ENCODE peak calls at places on chromosomes 3 and 15, in nine cellular contexts. One of them, this sample, is unnamed.

GRCh38 chr15:92164327-92165000 is 229.2 kb upstream of the ST8SIA2 start:
- DNase-seq in Panc1: no peak
- DNase-seq in fibroblast of lung: no peak
- DNase-seq in Peyer's patch: no peak
- DNase-seq in choroid plexus epithelial cell: peak
- DNase-seq in left lung: no peak
- DNase-seq in psoas muscle: no peak
- DNase-seq in uterus: no peak
- DNase-seq in skeletal muscle cell: no peak
- DNase-seq in this sample: peak

GRCh38 chr3:121592856-121593702 is at the start of gene FBXO40:
- DNase-seq in fibroblast of lung: peak
- DNase-seq in skeletal muscle cell: no peak
- DNase-seq in left lung: no peak
- DNase-seq in psoas muscle: peak
- DNase-seq in Peyer's patch: peak
- DNase-seq in Panc1: no peak
- DNase-seq in choroid plexus epithelial cell: peak
- DNase-seq in uterus: no peak
- DNase-seq in this sample: no peak

GRCh38 chr15:89186798-89187197 is 34.6 kb downstream of the RLBP1 start:
- DNase-seq in Panc1: no peak
- DNase-seq in uterus: no peak
- DNase-seq in fibroblast of lung: no peak
- DNase-seq in Peyer's patch: peak
- DNase-seq in left lung: no peak
- DNase-seq in skeletal muscle cell: no peak
- DNase-seq in psoas muscle: no peak
- DNase-seq in choroid plexus epithelial cell: no peak
- DNase-seq in this sample: no peak

GRCh38 chr15:88029696-88030095 is 226.8 kb downstream of the NTRK3 start:
- DNase-seq in skeletal muscle cell: no peak
- DNase-seq in choroid plexus epithelial cell: no peak
- DNase-seq in left lung: no peak
- DNase-seq in psoas muscle: no peak
- DNase-seq in uterus: no peak
- DNase-seq in Panc1: no peak
- DNase-seq in Peyer's patch: no peak
- DNase-seq in fibroblast of lung: no peak
- DNase-seq in this sample: no peak

GRCh38 chr3:59081071-59081470 is 31.2 kb upstream of the CFAP20DC start:
- DNase-seq in Panc1: no peak
- DNase-seq in left lung: no peak
- DNase-seq in choroid plexus epithelial cell: no peak
- DNase-seq in skeletal muscle cell: no peak
- DNase-seq in uterus: no peak
- DNase-seq in Peyer's patch: no peak
- DNase-seq in fibroblast of lung: no peak
- DNase-seq in psoas muscle: no peak
- DNase-seq in this sample: no peak

GRCh38 chr3:148400754-148401153 is 296.9 kb upstream of the AGTR1 start:
- DNase-seq in fibroblast of lung: peak
- DNase-seq in left lung: no peak
- DNase-seq in psoas muscle: no peak
- DNase-seq in choroid plexus epithelial cell: peak
- DNase-seq in skeletal muscle cell: peak
- DNase-seq in uterus: no peak
- DNase-seq in Peyer's patch: no peak
- DNase-seq in Panc1: no peak
- DNase-seq in this sample: peak

GRCh38 chr3:178558637-178559036 is 22.4 kb downstream of the KCNMB2 start:
- DNase-seq in Peyer's patch: no peak
- DNase-seq in left lung: no peak
- DNase-seq in uterus: no peak
- DNase-seq in fibroblast of lung: no peak
- DNase-seq in skeletal muscle cell: no peak
- DNase-seq in psoas muscle: no peak
- DNase-seq in Panc1: no peak
- DNase-seq in choroid plexus epithelial cell: no peak
- DNase-seq in this sample: no peak

GRCh38 chr3:186643493-186643892 is 3.3 kb downstream of the FETUB start:
- DNase-seq in left lung: no peak
- DNase-seq in psoas muscle: no peak
- DNase-seq in fibroblast of lung: no peak
- DNase-seq in Peyer's patch: no peak
- DNase-seq in uterus: no peak
- DNase-seq in skeletal muscle cell: no peak
- DNase-seq in Panc1: no peak
- DNase-seq in choroid plexus epithelial cell: no peak
- DNase-seq in this sample: no peak

GRCh38 chr3:58048301-58048700 is 40.1 kb downstream of the FLNB start:
- DNase-seq in Panc1: no peak
- DNase-seq in choroid plexus epithelial cell: peak
- DNase-seq in psoas muscle: no peak
- DNase-seq in Peyer's patch: no peak
- DNase-seq in fibroblast of lung: no peak
- DNase-seq in uterus: no peak
- DNase-seq in skeletal muscle cell: no peak
- DNase-seq in left lung: peak
- DNase-seq in this sample: no peak

GRCh38 chr15:68204776-68205557 is at the start of gene CALML4:
- DNase-seq in choroid plexus epithelial cell: no peak
- DNase-seq in left lung: peak
- DNase-seq in uterus: peak
- DNase-seq in skeletal muscle cell: no peak
- DNase-seq in Peyer's patch: peak
- DNase-seq in Panc1: no peak
- DNase-seq in psoas muscle: peak
- DNase-seq in fibroblast of lung: peak
- DNase-seq in this sample: no peak

GRCh38 chr3:127761101-127761802 is 61.1 kb downstream of the MGLL start:
- DNase-seq in choroid plexus epithelial cell: no peak
- DNase-seq in Panc1: no peak
- DNase-seq in uterus: no peak
- DNase-seq in fibroblast of lung: no peak
- DNase-seq in left lung: peak
- DNase-seq in psoas muscle: peak
- DNase-seq in skeletal muscle cell: no peak
- DNase-seq in Peyer's patch: no peak
- DNase-seq in this sample: no peak

GRCh38 chr3:52846427-52846983 is 11.7 kb upstream of the MUSTN1 start:
- DNase-seq in fibroblast of lung: no peak
- DNase-seq in skeletal muscle cell: no peak
- DNase-seq in Peyer's patch: no peak
- DNase-seq in left lung: no peak
- DNase-seq in Panc1: no peak
- DNase-seq in psoas muscle: peak
- DNase-seq in uterus: no peak
- DNase-seq in choroid plexus epithelial cell: no peak
- DNase-seq in this sample: no peak

GRCh38 chr3:194306771-194307640 is 44.1 kb downstream of the CPN2 start:
- DNase-seq in uterus: no peak
- DNase-seq in left lung: no peak
- DNase-seq in choroid plexus epithelial cell: no peak
- DNase-seq in fibroblast of lung: no peak
- DNase-seq in psoas muscle: no peak
- DNase-seq in Peyer's patch: peak
- DNase-seq in Panc1: no peak
- DNase-seq in skeletal muscle cell: no peak
- DNase-seq in this sample: no peak

GRCh38 chr3:128410669-128411573 is 55.8 kb downstream of the DNAJB8 start:
- DNase-seq in psoas muscle: no peak
- DNase-seq in uterus: no peak
- DNase-seq in Peyer's patch: no peak
- DNase-seq in Panc1: no peak
- DNase-seq in choroid plexus epithelial cell: no peak
- DNase-seq in skeletal muscle cell: no peak
- DNase-seq in fibroblast of lung: no peak
- DNase-seq in left lung: no peak
- DNase-seq in this sample: no peak

DNA sequence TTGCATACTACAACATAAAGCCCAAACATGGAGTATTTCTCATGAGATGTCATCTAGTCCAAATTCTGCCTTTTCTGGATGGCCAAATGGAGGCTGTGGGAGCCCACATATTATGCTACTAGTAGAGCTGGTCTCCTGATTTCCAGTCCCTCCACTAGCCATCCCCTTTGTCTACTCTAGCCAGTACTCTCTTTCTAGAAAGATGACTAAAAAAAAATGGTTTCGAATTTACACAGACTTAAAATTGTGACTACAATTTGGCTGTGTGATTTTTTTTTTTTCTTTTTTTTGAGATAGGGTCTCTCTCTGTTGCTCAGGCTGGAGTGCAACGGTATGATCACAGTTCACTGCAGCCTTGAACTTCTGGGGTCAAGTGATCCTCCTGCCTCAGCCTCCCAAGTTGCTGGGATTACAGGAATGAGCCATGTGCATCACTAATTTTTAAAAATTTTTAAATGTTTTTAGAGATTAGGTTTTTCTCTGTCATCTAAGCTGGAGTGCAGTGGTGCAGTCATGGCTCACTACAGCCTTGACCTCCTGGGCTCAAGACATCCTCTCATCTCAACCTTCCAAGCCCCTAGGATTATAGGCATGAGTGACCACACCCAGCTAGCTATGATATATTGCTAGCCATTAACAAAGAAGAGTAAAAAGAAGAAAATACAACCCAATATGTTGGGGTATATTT is 273.9 kb downstream of the ADAMTSL3 start:
- DNase-seq in choroid plexus epithelial cell: no peak
- DNase-seq in Panc1: no peak
- DNase-seq in uterus: no peak
- DNase-seq in Peyer's patch: no peak
- DNase-seq in left lung: no peak
- DNase-seq in skeletal muscle cell: no peak
- DNase-seq in fibroblast of lung: no peak
- DNase-seq in psoas muscle: no peak
- DNase-seq in this sample: no peak
- H3K4me3 ChIP-seq in choroid plexus epithelial cell: no peak
- H3K4me3 ChIP-seq in Panc1: no peak
- H3K4me3 ChIP-seq in uterus: no peak
- H3K4me3 ChIP-seq in Peyer's patch: no peak
- H3K4me3 ChIP-seq in left lung: no peak
- H3K4me3 ChIP-seq in skeletal muscle cell: no peak
- H3K4me3 ChIP-seq in fibroblast of lung: no peak
- H3K4me3 ChIP-seq in psoas muscle: no peak
- H3K4me3 ChIP-seq in this sample: no peak

DNA sequence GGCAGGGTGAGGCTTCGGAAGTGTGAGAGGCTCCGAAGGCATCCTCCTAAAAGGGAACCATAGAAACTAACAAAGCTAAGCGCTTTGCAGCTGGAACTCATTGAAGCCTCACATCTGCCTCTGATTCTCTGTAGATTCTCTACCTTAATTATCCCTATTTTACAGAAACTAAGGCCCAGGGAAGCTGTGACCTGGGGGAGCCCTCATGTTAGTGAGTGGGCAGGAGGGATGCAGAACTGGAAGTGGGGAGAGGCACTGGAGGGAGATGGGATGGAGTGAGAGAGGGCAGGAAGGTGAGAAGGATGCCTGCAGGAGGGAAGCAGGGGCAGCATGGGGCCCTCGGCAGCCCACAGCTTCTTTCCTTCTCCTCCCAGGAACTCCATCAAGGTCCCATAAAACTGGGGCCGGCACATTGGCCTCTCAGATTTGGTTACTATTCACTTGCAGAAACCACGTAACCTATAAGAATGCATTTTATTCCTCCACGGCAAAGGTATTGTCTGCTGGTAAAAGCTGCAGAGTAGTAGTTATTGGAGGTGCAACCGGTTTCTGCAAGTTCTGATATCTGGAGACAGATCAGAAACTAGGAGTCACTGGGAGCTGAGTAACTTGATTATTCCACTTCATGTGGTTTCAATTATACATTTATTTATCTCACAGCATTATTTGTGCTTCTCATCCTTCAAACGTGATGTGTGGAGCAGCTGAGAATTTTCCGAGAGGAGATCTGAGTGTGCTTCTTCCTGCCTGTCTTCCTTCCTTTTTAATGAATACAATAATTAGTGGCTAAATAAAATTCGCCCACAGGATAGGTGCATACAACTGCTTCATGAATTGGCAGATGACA is 24.0 kb upstream of the CHCHD6 start:
- DNase-seq in uterus: no peak
- DNase-seq in left lung: no peak
- DNase-seq in Peyer's patch: no peak
- DNase-seq in fibroblast of lung: no peak
- DNase-seq in skeletal muscle cell: no peak
- DNase-seq in choroid plexus epithelial cell: no peak
- DNase-seq in psoas muscle: no peak
- DNase-seq in Panc1: no peak
- DNase-seq in this sample: no peak
- H3K4me3 ChIP-seq in uterus: no peak
- H3K4me3 ChIP-seq in left lung: no peak
- H3K4me3 ChIP-seq in Peyer's patch: no peak
- H3K4me3 ChIP-seq in fibroblast of lung: no peak
- H3K4me3 ChIP-seq in skeletal muscle cell: no peak
- H3K4me3 ChIP-seq in choroid plexus epithelial cell: no peak
- H3K4me3 ChIP-seq in psoas muscle: no peak
- H3K4me3 ChIP-seq in Panc1: no peak
- H3K4me3 ChIP-seq in this sample: no peak

DNA sequence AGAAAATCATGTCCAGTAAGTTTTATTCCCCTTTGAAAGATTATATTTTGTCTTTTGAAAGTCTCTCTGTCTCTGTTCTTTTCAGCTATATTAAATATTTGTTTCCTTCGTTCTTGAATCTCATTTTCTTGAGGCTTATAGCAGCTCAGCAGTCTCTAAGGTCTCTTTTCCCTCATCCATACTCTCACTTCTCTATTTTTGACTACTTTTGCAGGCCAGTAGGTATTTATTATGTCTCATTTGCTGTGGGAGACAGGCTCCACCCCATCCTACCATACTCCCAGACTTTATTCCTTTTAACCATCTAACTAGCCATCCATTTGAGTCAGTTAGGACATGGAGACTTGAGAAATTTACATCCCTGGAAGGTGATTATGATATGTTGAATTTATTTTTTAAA is 71.0 kb downstream of the FILIP1L start:
- DNase-seq in left lung: no peak
- DNase-seq in fibroblast of lung: no peak
- DNase-seq in uterus: no peak
- DNase-seq in skeletal muscle cell: no peak
- DNase-seq in Panc1: no peak
- DNase-seq in Peyer's patch: no peak
- DNase-seq in choroid plexus epithelial cell: no peak
- DNase-seq in psoas muscle: no peak
- DNase-seq in this sample: no peak
- H3K4me3 ChIP-seq in left lung: no peak
- H3K4me3 ChIP-seq in fibroblast of lung: no peak
- H3K4me3 ChIP-seq in uterus: no peak
- H3K4me3 ChIP-seq in skeletal muscle cell: no peak
- H3K4me3 ChIP-seq in Panc1: no peak
- H3K4me3 ChIP-seq in Peyer's patch: no peak
- H3K4me3 ChIP-seq in choroid plexus epithelial cell: no peak
- H3K4me3 ChIP-seq in psoas muscle: no peak
- H3K4me3 ChIP-seq in this sample: no peak

DNA sequence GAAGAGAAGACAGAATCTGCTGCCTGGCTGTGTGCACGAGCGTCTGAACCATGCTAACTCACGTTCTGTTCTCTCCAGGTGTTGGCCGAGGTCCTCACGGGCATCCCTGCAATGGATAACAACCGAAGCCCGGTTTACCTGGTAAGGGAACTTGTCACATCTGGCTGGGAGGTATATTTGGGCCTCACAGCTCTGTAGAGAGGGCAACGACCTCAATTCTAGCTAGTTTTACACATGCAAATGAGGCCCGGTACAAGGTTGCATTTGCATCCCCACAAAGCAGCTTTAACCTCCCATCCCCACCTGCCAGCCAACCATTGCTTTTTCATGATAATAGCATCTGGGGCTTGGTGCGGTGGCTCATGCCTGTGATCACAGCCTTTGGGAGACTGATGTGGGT is 22.0 kb upstream of the TATDN2 start:
- DNase-seq in Peyer's patch: peak
- DNase-seq in Panc1: no peak
- DNase-seq in psoas muscle: no peak
- DNase-seq in uterus: no peak
- DNase-seq in fibroblast of lung: no peak
- DNase-seq in skeletal muscle cell: no peak
- DNase-seq in choroid plexus epithelial cell: no peak
- DNase-seq in left lung: no peak
- DNase-seq in this sample: no peak
- H3K4me3 ChIP-seq in Peyer's patch: no peak
- H3K4me3 ChIP-seq in Panc1: no peak
- H3K4me3 ChIP-seq in psoas muscle: no peak
- H3K4me3 ChIP-seq in uterus: no peak
- H3K4me3 ChIP-seq in fibroblast of lung: no peak
- H3K4me3 ChIP-seq in skeletal muscle cell: no peak
- H3K4me3 ChIP-seq in choroid plexus epithelial cell: no peak
- H3K4me3 ChIP-seq in left lung: no peak
- H3K4me3 ChIP-seq in this sample: no peak